ENCODE peak calls at places on chromosomes 7 and 10, in five cellular contexts. I, Z, S, L and A are unnamed samples.

GRCh38 chr7:70907594-70907993 is 224.3 kb upstream of the GALNT17 start:
- DNase-seq in I (no peak), Z (no peak), S (no peak), L (no peak), A (no peak)

GRCh38 chr10:24898501-24898900 is 53.9 kb downstream of the PRTFDC1 start:
- DNase-seq in I (peak; percentile 54), Z (no peak), S (no peak), L (no peak), A (no peak)

GRCh38 chr7:22292519-22292918 is 64.4 kb downstream of the RAPGEF5 start:
- DNase-seq in I (no peak), Z (no peak), S (no peak), L (no peak), A (no peak)

GRCh38 chr10:77056650-77057049 is 581.0 kb downstream of the KCNMA1 start:
- DNase-seq in I (no peak), Z (no peak), S (no peak), L (no peak), A (no peak)

GRCh38 chr10:68576118-68576517 is 16.0 kb downstream of the TET1 start:
- DNase-seq in I (no peak), Z (no peak), S (no peak), L (no peak), A (no peak)

GRCh38 chr10:3852147-3852904 is 67.3 kb upstream of the KLF6 start:
- DNase-seq in I (peak; percentile 99), Z (peak; percentile 93), S (peak; percentile 57), L (peak; percentile 61), A (peak; percentile 90)

GRCh38 chr7:156151082-156151481 is 338.8 kb upstream of the SHH start:
- DNase-seq in I (no peak), Z (no peak), S (no peak), L (no peak), A (no peak)

GRCh38 chr7:94392391-94392782 is 2.3 kb upstream of the COL1A2 start:
- DNase-seq in I (no peak), Z (no peak), S (no peak), L (no peak), A (no peak)

GRCh38 chr10:71260622-71261325 is 48.4 kb downstream of the UNC5B start:
- DNase-seq in I (peak; percentile 96), Z (no peak), S (peak; percentile 59), L (no peak), A (no peak)

GRCh38 chr7:111855842-111856227 is 293.5 kb upstream of the IMMP2L start:
- DNase-seq in I (peak; percentile 22), Z (no peak), S (peak; percentile 48), L (no peak), A (no peak)

GRCh38 chr10:33559105-33559504 is 224.6 kb upstream of the NRP1 start:
- DNase-seq in I (peak; percentile 98), Z (no peak), S (no peak), L (no peak), A (no peak)

GRCh38 chr7:20233362-20233761 is 16.2 kb upstream of the MACC1 start:
- DNase-seq in I (no peak), Z (no peak), S (no peak), L (no peak), A (no peak)

GRCh38 chr7:75842836-75843446 is 29.3 kb upstream of the CCL24 start:
- DNase-seq in I (peak; percentile 91), Z (no peak), S (peak; percentile 46), L (no peak), A (peak; percentile 55)

GRCh38 chr10:132462463-132463332 is 65.7 kb downstream of the PWWP2B start:
- DNase-seq in I (no peak), Z (peak; percentile 41), S (no peak), L (no peak), A (peak; percentile 31)

GRCh38 chr10:90326498-90327267 is 531.2 kb downstream of the HTR7 start:
- DNase-seq in I (peak; percentile 82), Z (no peak), S (no peak), L (no peak), A (no peak)

GRCh38 chr7:158251061-158251965 is 336.3 kb downstream of the PTPRN2 start:
- DNase-seq in I (no peak), Z (peak; percentile 10), S (peak; percentile 2), L (peak; percentile 0), A (peak; percentile 20)

GRCh38 chr7:25068814-25069213 is 56.2 kb downstream of the CYCS start:
- DNase-seq in I (peak; percentile 15), Z (no peak), S (no peak), L (no peak), A (no peak)

GRCh38 chr10:120514035-120514620 is 57.1 kb downstream of the PLPP4 start:
- DNase-seq in I (peak; percentile 57), Z (no peak), S (peak; percentile 69), L (no peak), A (peak; percentile 39)

GRCh38 chr7:24665564-24666294 is 91.5 kb downstream of the GSDME start:
- DNase-seq in I (peak; percentile 34), Z (peak; percentile 72), S (peak; percentile 46), L (no peak), A (no peak)

GRCh38 chr10:7424315-7424714 is 13.5 kb upstream of the SFMBT2 start:
- DNase-seq in I (no peak), Z (peak; percentile 60), S (no peak), L (no peak), A (no peak)

GRCh38 chr10:69958232-69958902 is 94.3 kb upstream of the MACROH2A2 start:
- DNase-seq in I (peak; percentile 44), Z (peak; percentile 67), S (peak; percentile 25), L (no peak), A (no peak)

GRCh38 chr7:127252736-127253288 is at the start of gene GRM8:
- DNase-seq in I (peak; percentile 53), Z (peak; percentile 48), S (peak; percentile 76), L (peak; percentile 22), A (peak; percentile 84)

GRCh38 chr10:132547421-132547861 is 9.9 kb downstream of the INPP5A start:
- DNase-seq in I (no peak), Z (peak; percentile 71), S (no peak), L (no peak), A (peak; percentile 84)

GRCh38 chr7:140390466-140391190 is 7.7 kb downstream of the SLC37A3 start:
- DNase-seq in I (peak; percentile 54), Z (peak; percentile 62), S (no peak), L (no peak), A (no peak)

GRCh38 chr10:129761981-129762956 is 201.8 kb downstream of the EBF3 start:
- DNase-seq in I (no peak), Z (peak; percentile 26), S (no peak), L (peak; percentile 4), A (peak; percentile 49)

GRCh38 chr10:79167537-79167936 is 98.8 kb downstream of the ZMIZ1 start:
- DNase-seq in I (no peak), Z (no peak), S (no peak), L (no peak), A (no peak)

DNA sequence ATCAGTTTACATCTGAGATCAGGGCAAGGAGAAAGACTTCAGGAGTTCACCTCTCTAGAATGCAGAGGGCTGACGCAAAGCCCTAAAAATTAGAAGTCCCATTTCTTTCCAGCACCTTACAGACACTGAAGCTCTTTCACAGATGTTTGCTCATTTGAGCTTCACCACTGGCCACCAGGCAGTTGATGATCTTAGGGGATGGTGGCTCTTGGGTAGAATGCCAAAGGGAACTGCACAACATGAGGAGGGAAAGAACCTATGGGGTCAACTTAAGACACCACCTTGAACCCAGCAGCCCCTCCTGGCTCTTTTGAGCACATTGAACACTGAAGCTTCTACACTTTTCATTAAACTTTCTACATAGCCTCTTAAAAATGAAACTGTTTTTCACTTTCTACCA is 390.3 kb upstream of the CELF2 start:
- DNase-seq in I (no peak), Z (no peak), S (no peak), L (no peak), A (no peak)
- H3K27ac ChIP-seq in I (no peak overlapping the region), Z (no peak overlapping the region), S (no peak overlapping the region), L (no peak overlapping the region), A (no peak overlapping the region)

DNA sequence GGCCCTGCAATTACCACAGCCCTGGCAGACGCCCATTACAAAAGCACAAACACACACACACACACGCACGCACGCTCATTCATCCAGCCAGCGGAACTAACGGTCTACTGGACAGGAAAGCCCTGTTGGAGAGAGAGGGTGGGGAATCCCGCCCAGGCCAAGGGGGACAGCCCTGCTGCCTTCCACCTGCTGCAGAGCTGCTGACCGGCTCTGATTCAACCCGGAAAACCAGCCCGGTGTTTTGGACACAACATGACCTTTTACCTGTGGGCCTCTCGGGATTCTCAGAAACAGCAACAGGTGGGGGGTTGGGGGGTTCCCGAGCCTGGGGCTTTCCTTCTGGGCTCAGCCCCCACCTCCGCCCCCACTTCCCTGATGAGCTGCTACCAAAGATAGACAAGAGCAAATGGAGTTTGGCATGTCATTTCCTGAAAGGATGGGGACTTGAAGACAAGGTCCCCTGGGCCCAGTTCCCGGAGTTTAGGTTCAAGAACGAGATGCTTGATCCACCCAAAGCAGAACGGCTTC is 18.5 kb upstream of the SERPINE1 start:
- DNase-seq in I (peak; percentile 65), Z (no peak), S (peak; percentile 69), L (peak; percentile 60), A (peak; percentile 55)
- TF ChIP-seq CTCF in I (no peak), Z (no peak), S (no peak), L (no peak), A (no peak)

GRCh38 chr10:111384556-111384955 is 307.7 kb downstream of the ADRA2A start:
- DNase-seq in I (no peak), Z (no peak), S (no peak), L (no peak), A (no peak)
- H3K4me1 ChIP-seq in I (no peaks in the 10 kb centered on the region), Z (no peaks in the 10 kb centered on the region), S (peaks cover 2% of the 10 kb centered on the region), L (no peaks in the 10 kb centered on the region), A (no peaks in the 10 kb centered on the region)

GRCh38 chr10:80501381-80501912 is 36.3 kb upstream of the SH2D4B start:
- DNase-seq in I (peak; percentile 47), Z (peak; percentile 43), S (no peak), L (no peak), A (peak; percentile 31)

GRCh38 chr10:80503584-80504157 is 34.0 kb upstream of the SH2D4B start:
- DNase-seq in I (no peak), Z (no peak), S (no peak), L (no peak), A (no peak)

GRCh38 chr10:80500572-80501380 is 36.9 kb upstream of the SH2D4B start:
- DNase-seq in I (no peak), Z (peak; percentile 67), S (peak; percentile 85), L (peak; percentile 71), A (peak; percentile 36)

GRCh38 chr10:80502621-80503583 is 34.8 kb upstream of the SH2D4B start:
- DNase-seq in I (no peak), Z (peak; percentile 38), S (no peak), L (no peak), A (peak; percentile 30)

DNA sequence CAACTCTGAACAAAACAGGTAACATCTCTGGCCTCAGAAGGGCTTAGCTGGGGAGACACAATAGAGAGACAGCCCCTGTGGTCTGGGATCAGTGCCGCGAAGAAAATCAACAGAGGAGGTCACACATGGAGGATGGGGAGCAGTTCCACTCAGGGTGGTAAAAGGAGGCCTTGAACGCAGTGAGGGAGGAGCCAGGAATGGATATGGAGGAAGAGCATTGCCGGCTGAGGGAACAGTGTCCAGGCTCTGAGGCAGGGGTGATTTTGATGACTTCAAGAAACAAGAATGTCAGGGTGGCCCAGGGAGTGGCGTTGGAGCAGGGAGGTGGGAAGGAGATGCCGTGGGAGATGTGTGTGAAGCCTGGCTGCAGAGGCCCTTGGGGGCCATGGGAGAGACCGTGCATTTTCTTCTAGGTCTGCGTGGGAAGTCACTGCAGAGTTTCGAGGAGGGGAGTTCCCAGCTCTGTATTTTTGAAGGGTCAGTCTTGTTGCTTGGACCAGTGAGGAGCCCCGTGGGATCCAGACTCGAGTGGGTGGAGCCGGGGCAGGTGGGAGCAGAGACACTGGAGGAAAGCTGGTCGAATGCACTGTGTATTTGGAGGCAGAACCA is 35.7 kb upstream of the SH2D4B start:
- DNase-seq in I (peak; percentile 58), Z (peak; percentile 43), S (no peak), L (no peak), A (peak; percentile 23)
- H3K27ac ChIP-seq in I (no peak overlapping the region), Z (no peak overlapping the region), S (no peak overlapping the region), L (peak overlapping the region; percentile 80), A (no peak overlapping the region)